ENCODE peak calls at places on chromosomes 3 and 15, in seven cellular contexts. C, E, Z, F, Y, D and V are unnamed samples.
A peak's percentile ranks its signal among the peaks of the same experiment; 100 is the strongest.

GRCh38 chr3:25944328-25944727 is 154.4 kb downstream of the OXSM start:
- DNase-seq in C (no peak), E (no peak), Z (no peak), F (no peak), Y (no peak), D (no peak), V (no peak)

GRCh38 chr3:25021816-25022215 is 406.2 kb upstream of the RARB start:
- DNase-seq in C (no peak), E (peak; percentile 7), Z (no peak), F (no peak), Y (peak; percentile 66), D (no peak), V (peak; percentile 60)

GRCh38 chr15:89912674-89913396 is at the start of gene ARPIN:
- DNase-seq in C (no peak), E (peak; percentile 80), Z (peak; percentile 80), F (peak; percentile 47), Y (peak; percentile 63), D (peak; percentile 73), V (peak; percentile 64)

GRCh38 chr3:42547401-42547945 is 34.3 kb downstream of the SEC22C start:
- DNase-seq in C (no peak), E (peak; percentile 72), Z (peak; percentile 81), F (peak; percentile 34), Y (peak; percentile 68), D (peak; percentile 68), V (peak; percentile 67)

GRCh38 chr3:139944256-139944910 is 9.4 kb downstream of the CLSTN2 start:
- DNase-seq in C (no peak), E (no peak), Z (no peak), F (no peak), Y (no peak), D (no peak), V (no peak)

GRCh38 chr3:127700406-127700805 is 27.7 kb downstream of the ABTB1 start:
- DNase-seq in C (no peak), E (no peak), Z (peak; percentile 32), F (no peak), Y (no peak), D (peak; percentile 23), V (no peak)

GRCh38 chr3:157369712-157370447 is 66.8 kb upstream of the PTX3 start:
- DNase-seq in C (no peak), E (no peak), Z (no peak), F (peak; percentile 59), Y (peak; percentile 61), D (no peak), V (no peak)

GRCh38 chr15:44058126-44058525 is 136.9 kb downstream of the FRMD5 start:
- DNase-seq in C (no peak), E (no peak), Z (no peak), F (no peak), Y (no peak), D (no peak), V (no peak)

GRCh38 chr3:98902341-98902740 is 846 bp upstream of the DCBLD2 start:
- DNase-seq in C (no peak), E (no peak), Z (no peak), F (no peak), Y (no peak), D (no peak), V (no peak)

GRCh38 chr15:34721802-34722795 is 32.7 kb downstream of the GJD2 start:
- DNase-seq in C (no peak), E (peak; percentile 50), Z (no peak), F (peak; percentile 0), Y (peak; percentile 51), D (peak; percentile 88), V (no peak)

GRCh38 chr3:110226645-110227044 is 845.0 kb upstream of the NECTIN3 start:
- DNase-seq in C (no peak), E (no peak), Z (no peak), F (no peak), Y (no peak), D (no peak), V (no peak)

GRCh38 chr15:74835312-74835823 is 7.6 kb downstream of the ULK3 start:
- DNase-seq in C (no peak), E (peak; percentile 83), Z (peak; percentile 78), F (peak; percentile 67), Y (peak; percentile 57), D (peak; percentile 65), V (peak; percentile 80)

GRCh38 chr3:73669268-73669667 is 44.5 kb upstream of the PDZRN3 start:
- DNase-seq in C (no peak), E (peak; percentile 17), Z (no peak), F (no peak), Y (peak; percentile 44), D (no peak), V (no peak)

GRCh38 chr3:143239026-143239425 is 119.5 kb downstream of the CHST2 start:
- DNase-seq in C (no peak), E (no peak), Z (no peak), F (no peak), Y (peak; percentile 26), D (no peak), V (no peak)

GRCh38 chr3:10292505-10293419 is at the start of gene GHRL:
- DNase-seq in C (no peak), E (no peak), Z (no peak), F (no peak), Y (peak; percentile 53), D (peak; percentile 30), V (no peak)

GRCh38 chr3:155241559-155241958 is 51.9 kb downstream of the STRIT1 start:
- DNase-seq in C (no peak), E (no peak), Z (no peak), F (no peak), Y (peak; percentile 62), D (no peak), V (no peak)

GRCh38 chr3:195156286-195156890 is 114.6 kb downstream of the XXYLT1 start:
- DNase-seq in C (no peak), E (no peak), Z (no peak), F (no peak), Y (no peak), D (no peak), V (no peak)

GRCh38 chr3:8985411-8985831 is 22.1 kb upstream of the RAD18 start:
- DNase-seq in C (no peak), E (no peak), Z (no peak), F (no peak), Y (no peak), D (no peak), V (no peak)

GRCh38 chr3:133211449-133211848 is 173.3 kb downstream of the TMEM108 start:
- DNase-seq in C (peak; percentile 87), E (no peak), Z (no peak), F (no peak), Y (peak; percentile 21), D (no peak), V (no peak)